ENCODE peak calls at places on chromosomes 11 and 22, in four cellular contexts. One of them, this sample, is unnamed.

GRCh38 chr11:11403763-11404725 is 51.0 kb upstream of the CSNK2A3 start:
- DNase-seq in activated CD4-positive, CD25-positive, alpha-beta regulatory T cell treated with anti-CD3 and anti-CD28 coated beads, Interleukin-2, amount 50 U/mL, for 16 hours: no peak
- DNase-seq in transverse colon: no peak
- DNase-seq in NCI-H187 treated with DMSO at 0.1 percent for 48 hours: no peak
- DNase-seq in this sample: no peak

GRCh38 chr22:41925783-41926460 is 684 bp downstream of the TNFRSF13C start:
- DNase-seq in activated CD4-positive, CD25-positive, alpha-beta regulatory T cell treated with anti-CD3 and anti-CD28 coated beads, Interleukin-2, amount 50 U/mL, for 16 hours: peak; percentile 39
- DNase-seq in transverse colon: peak; percentile 87
- DNase-seq in NCI-H187 treated with DMSO at 0.1 percent for 48 hours: no peak
- DNase-seq in this sample: peak; percentile 83

GRCh38 chr22:42933783-42934144 is 76.7 kb upstream of the ARFGAP3 start:
- DNase-seq in transverse colon: no peak
- DNase-seq in NCI-H187 treated with DMSO at 0.1 percent for 48 hours: no peak
- DNase-seq in activated CD4-positive, CD25-positive, alpha-beta regulatory T cell treated with anti-CD3 and anti-CD28 coated beads, Interleukin-2, amount 50 U/mL, for 16 hours: no peak
- DNase-seq in this sample: no peak

GRCh38 chr22:49737101-49737551 is 90.5 kb downstream of the BRD1 start:
- DNase-seq in NCI-H187 treated with DMSO at 0.1 percent for 48 hours: no peak
- DNase-seq in transverse colon: no peak
- DNase-seq in activated CD4-positive, CD25-positive, alpha-beta regulatory T cell treated with anti-CD3 and anti-CD28 coated beads, Interleukin-2, amount 50 U/mL, for 16 hours: no peak
- DNase-seq in this sample: no peak

GRCh38 chr11:57787205-57787604 is 25.6 kb downstream of the CTNND1 start:
- DNase-seq in transverse colon: no peak
- DNase-seq in NCI-H187 treated with DMSO at 0.1 percent for 48 hours: no peak
- DNase-seq in activated CD4-positive, CD25-positive, alpha-beta regulatory T cell treated with anti-CD3 and anti-CD28 coated beads, Interleukin-2, amount 50 U/mL, for 16 hours: no peak
- DNase-seq in this sample: no peak

GRCh38 chr11:71418643-71419042 is 29.6 kb downstream of the DHCR7 start:
- DNase-seq in activated CD4-positive, CD25-positive, alpha-beta regulatory T cell treated with anti-CD3 and anti-CD28 coated beads, Interleukin-2, amount 50 U/mL, for 16 hours: no peak
- DNase-seq in transverse colon: peak; percentile 15
- DNase-seq in NCI-H187 treated with DMSO at 0.1 percent for 48 hours: no peak
- DNase-seq in this sample: no peak

GRCh38 chr11:80155412-80156017 is 714.7 kb upstream of the TENM4 start:
- DNase-seq in NCI-H187 treated with DMSO at 0.1 percent for 48 hours: peak; percentile 71
- DNase-seq in transverse colon: no peak
- DNase-seq in activated CD4-positive, CD25-positive, alpha-beta regulatory T cell treated with anti-CD3 and anti-CD28 coated beads, Interleukin-2, amount 50 U/mL, for 16 hours: no peak
- DNase-seq in this sample: no peak

GRCh38 chr11:112958670-112959069 is 2.5 kb upstream of the NCAM1 start:
- DNase-seq in NCI-H187 treated with DMSO at 0.1 percent for 48 hours: no peak
- DNase-seq in transverse colon: no peak
- DNase-seq in activated CD4-positive, CD25-positive, alpha-beta regulatory T cell treated with anti-CD3 and anti-CD28 coated beads, Interleukin-2, amount 50 U/mL, for 16 hours: no peak
- DNase-seq in this sample: no peak

GRCh38 chr11:86212212-86212611 is 32.3 kb upstream of the EED start:
- DNase-seq in NCI-H187 treated with DMSO at 0.1 percent for 48 hours: no peak
- DNase-seq in activated CD4-positive, CD25-positive, alpha-beta regulatory T cell treated with anti-CD3 and anti-CD28 coated beads, Interleukin-2, amount 50 U/mL, for 16 hours: no peak
- DNase-seq in transverse colon: no peak
- DNase-seq in this sample: no peak

GRCh38 chr22:44698531-44699421 is 3.2 kb upstream of the PRR5 start:
- DNase-seq in transverse colon: no peak
- DNase-seq in NCI-H187 treated with DMSO at 0.1 percent for 48 hours: no peak
- DNase-seq in activated CD4-positive, CD25-positive, alpha-beta regulatory T cell treated with anti-CD3 and anti-CD28 coated beads, Interleukin-2, amount 50 U/mL, for 16 hours: no peak
- DNase-seq in this sample: no peak

GRCh38 chr22:28541137-28541536 is 138.5 kb downstream of the TTC28 start:
- DNase-seq in NCI-H187 treated with DMSO at 0.1 percent for 48 hours: no peak
- DNase-seq in transverse colon: no peak
- DNase-seq in activated CD4-positive, CD25-positive, alpha-beta regulatory T cell treated with anti-CD3 and anti-CD28 coated beads, Interleukin-2, amount 50 U/mL, for 16 hours: no peak
- DNase-seq in this sample: no peak

GRCh38 chr11:13364388-13364787 is 86.8 kb downstream of the BMAL1 start:
- DNase-seq in NCI-H187 treated with DMSO at 0.1 percent for 48 hours: no peak
- DNase-seq in transverse colon: no peak
- DNase-seq in activated CD4-positive, CD25-positive, alpha-beta regulatory T cell treated with anti-CD3 and anti-CD28 coated beads, Interleukin-2, amount 50 U/mL, for 16 hours: no peak
- DNase-seq in this sample: no peak

GRCh38 chr11:8907116-8907515 is 3.9 kb upstream of the AKIP1 start:
- DNase-seq in transverse colon: no peak
- DNase-seq in activated CD4-positive, CD25-positive, alpha-beta regulatory T cell treated with anti-CD3 and anti-CD28 coated beads, Interleukin-2, amount 50 U/mL, for 16 hours: no peak
- DNase-seq in NCI-H187 treated with DMSO at 0.1 percent for 48 hours: no peak
- DNase-seq in this sample: no peak

GRCh38 chr22:36839356-36840073 is 21.3 kb upstream of the NCF4 start:
- DNase-seq in transverse colon: no peak
- DNase-seq in activated CD4-positive, CD25-positive, alpha-beta regulatory T cell treated with anti-CD3 and anti-CD28 coated beads, Interleukin-2, amount 50 U/mL, for 16 hours: no peak
- DNase-seq in NCI-H187 treated with DMSO at 0.1 percent for 48 hours: no peak
- DNase-seq in this sample: no peak

GRCh38 chr11:40170076-40170475 is 1289.4 kb downstream of the LRRC4C start:
- DNase-seq in transverse colon: no peak
- DNase-seq in NCI-H187 treated with DMSO at 0.1 percent for 48 hours: no peak
- DNase-seq in activated CD4-positive, CD25-positive, alpha-beta regulatory T cell treated with anti-CD3 and anti-CD28 coated beads, Interleukin-2, amount 50 U/mL, for 16 hours: no peak
- DNase-seq in this sample: no peak

GRCh38 chr22:23404689-23405365 is 175.3 kb downstream of the IGLL1 start:
- DNase-seq in NCI-H187 treated with DMSO at 0.1 percent for 48 hours: no peak
- DNase-seq in activated CD4-positive, CD25-positive, alpha-beta regulatory T cell treated with anti-CD3 and anti-CD28 coated beads, Interleukin-2, amount 50 U/mL, for 16 hours: no peak
- DNase-seq in transverse colon: no peak
- DNase-seq in this sample: no peak

GRCh38 chr11:127017482-127017881 is 16.9 kb upstream of the KIRREL3 start:
- DNase-seq in transverse colon: no peak
- DNase-seq in NCI-H187 treated with DMSO at 0.1 percent for 48 hours: no peak
- DNase-seq in activated CD4-positive, CD25-positive, alpha-beta regulatory T cell treated with anti-CD3 and anti-CD28 coated beads, Interleukin-2, amount 50 U/mL, for 16 hours: no peak
- DNase-seq in this sample: no peak

GRCh38 chr11:27253200-27253599 is 109.8 kb downstream of the CCDC34 start:
- DNase-seq in transverse colon: no peak
- DNase-seq in NCI-H187 treated with DMSO at 0.1 percent for 48 hours: no peak
- DNase-seq in activated CD4-positive, CD25-positive, alpha-beta regulatory T cell treated with anti-CD3 and anti-CD28 coated beads, Interleukin-2, amount 50 U/mL, for 16 hours: no peak
- DNase-seq in this sample: no peak

GRCh38 chr11:5123802-5124521 is 14.2 kb downstream of the OR52A5 start:
- DNase-seq in transverse colon: peak; percentile 48
- DNase-seq in activated CD4-positive, CD25-positive, alpha-beta regulatory T cell treated with anti-CD3 and anti-CD28 coated beads, Interleukin-2, amount 50 U/mL, for 16 hours: peak; percentile 2
- DNase-seq in NCI-H187 treated with DMSO at 0.1 percent for 48 hours: no peak
- DNase-seq in this sample: peak; percentile 49

GRCh38 chr11:69493931-69494821 is 12.7 kb downstream of the LINC01488 start:
- DNase-seq in activated CD4-positive, CD25-positive, alpha-beta regulatory T cell treated with anti-CD3 and anti-CD28 coated beads, Interleukin-2, amount 50 U/mL, for 16 hours: no peak
- DNase-seq in transverse colon: no peak
- DNase-seq in NCI-H187 treated with DMSO at 0.1 percent for 48 hours: no peak
- DNase-seq in this sample: no peak

GRCh38 chr22:29308791-29309262 is 2.4 kb downstream of the GAS2L1 start:
- DNase-seq in transverse colon: peak; percentile 50
- DNase-seq in activated CD4-positive, CD25-positive, alpha-beta regulatory T cell treated with anti-CD3 and anti-CD28 coated beads, Interleukin-2, amount 50 U/mL, for 16 hours: no peak
- DNase-seq in NCI-H187 treated with DMSO at 0.1 percent for 48 hours: no peak
- DNase-seq in this sample: no peak

GRCh38 chr11:2803186-2804057 is 82.2 kb downstream of the CDKN1C start:
- DNase-seq in transverse colon: peak; percentile 4
- DNase-seq in activated CD4-positive, CD25-positive, alpha-beta regulatory T cell treated with anti-CD3 and anti-CD28 coated beads, Interleukin-2, amount 50 U/mL, for 16 hours: no peak
- DNase-seq in NCI-H187 treated with DMSO at 0.1 percent for 48 hours: no peak
- DNase-seq in this sample: no peak

GRCh38 chr11:2752204-2752772 is 52.5 kb upstream of the KCNQ1OT1 start:
- DNase-seq in NCI-H187 treated with DMSO at 0.1 percent for 48 hours: no peak
- DNase-seq in transverse colon: peak; percentile 3
- DNase-seq in activated CD4-positive, CD25-positive, alpha-beta regulatory T cell treated with anti-CD3 and anti-CD28 coated beads, Interleukin-2, amount 50 U/mL, for 16 hours: no peak
- DNase-seq in this sample: peak; percentile 9

GRCh38 chr22:31896472-31896871 is 47.9 kb upstream of the YWHAH start:
- DNase-seq in activated CD4-positive, CD25-positive, alpha-beta regulatory T cell treated with anti-CD3 and anti-CD28 coated beads, Interleukin-2, amount 50 U/mL, for 16 hours: no peak
- DNase-seq in transverse colon: no peak
- DNase-seq in NCI-H187 treated with DMSO at 0.1 percent for 48 hours: no peak
- DNase-seq in this sample: no peak

GRCh38 chr11:19389787-19390303 is 149.1 kb upstream of the E2F8 start:
- DNase-seq in transverse colon: peak; percentile 21
- DNase-seq in NCI-H187 treated with DMSO at 0.1 percent for 48 hours: no peak
- DNase-seq in activated CD4-positive, CD25-positive, alpha-beta regulatory T cell treated with anti-CD3 and anti-CD28 coated beads, Interleukin-2, amount 50 U/mL, for 16 hours: no peak
- DNase-seq in this sample: peak; percentile 7

GRCh38 chr11:13868710-13869403 is 93.7 kb upstream of the SPON1 start:
- DNase-seq in transverse colon: no peak
- DNase-seq in NCI-H187 treated with DMSO at 0.1 percent for 48 hours: no peak
- DNase-seq in activated CD4-positive, CD25-positive, alpha-beta regulatory T cell treated with anti-CD3 and anti-CD28 coated beads, Interleukin-2, amount 50 U/mL, for 16 hours: no peak
- DNase-seq in this sample: no peak

GRCh38 chr11:10307411-10308207 is 2.7 kb downstream of the ADM start:
- DNase-seq in NCI-H187 treated with DMSO at 0.1 percent for 48 hours: no peak
- DNase-seq in activated CD4-positive, CD25-positive, alpha-beta regulatory T cell treated with anti-CD3 and anti-CD28 coated beads, Interleukin-2, amount 50 U/mL, for 16 hours: peak; percentile 51
- DNase-seq in transverse colon: peak; percentile 89
- DNase-seq in this sample: peak; percentile 86

GRCh38 chr22:17109976-17110375 is 11.2 kb downstream of the TMEM121B start:
- DNase-seq in activated CD4-positive, CD25-positive, alpha-beta regulatory T cell treated with anti-CD3 and anti-CD28 coated beads, Interleukin-2, amount 50 U/mL, for 16 hours: no peak
- DNase-seq in transverse colon: no peak
- DNase-seq in NCI-H187 treated with DMSO at 0.1 percent for 48 hours: no peak
- DNase-seq in this sample: no peak

GRCh38 chr11:95266751-95267374 is 35.9 kb upstream of the SESN3 start:
- DNase-seq in activated CD4-positive, CD25-positive, alpha-beta regulatory T cell treated with anti-CD3 and anti-CD28 coated beads, Interleukin-2, amount 50 U/mL, for 16 hours: no peak
- DNase-seq in NCI-H187 treated with DMSO at 0.1 percent for 48 hours: no peak
- DNase-seq in transverse colon: no peak
- DNase-seq in this sample: no peak

GRCh38 chr22:28658448-28658847 is 21.2 kb downstream of the TTC28 start:
- DNase-seq in transverse colon: no peak
- DNase-seq in NCI-H187 treated with DMSO at 0.1 percent for 48 hours: no peak
- DNase-seq in activated CD4-positive, CD25-positive, alpha-beta regulatory T cell treated with anti-CD3 and anti-CD28 coated beads, Interleukin-2, amount 50 U/mL, for 16 hours: no peak
- DNase-seq in this sample: no peak

GRCh38 chr11:122663056-122663740 is 7.7 kb downstream of the UBASH3B start:
- DNase-seq in transverse colon: no peak
- DNase-seq in NCI-H187 treated with DMSO at 0.1 percent for 48 hours: no peak
- DNase-seq in activated CD4-positive, CD25-positive, alpha-beta regulatory T cell treated with anti-CD3 and anti-CD28 coated beads, Interleukin-2, amount 50 U/mL, for 16 hours: no peak
- DNase-seq in this sample: no peak

This sample was measured in left colon.